ENCODE peak calls at places on chromosomes 1 and 21, in ten cellular contexts. V is fibroblast of pulmonary artery, E is thoracic aorta, J is cardiac muscle cell, T is AG04450, F is BJ, W is transverse colon, R is sigmoid colon, Y is astrocyte of the spinal cord, G is ascending aorta. C is an unnamed sample.

GRCh38 chr21:31124005-31124404 is 85.7 kb upstream of the KRTAP19-8 start:
- DNase-seq in T (no peak), Y (no peak), R (no peak), W (no peak), F (no peak), G (no peak), J (peak; percentile 31), E (no peak), V (no peak), C (no peak)

GRCh38 chr1:160117709-160118183 is 2.2 kb downstream of the ATP1A2 start:
- DNase-seq in F (no peak), T (no peak), W (peak; percentile 22), V (peak; percentile 13), E (no peak), J (peak; percentile 61), G (no peak), R (peak; percentile 89), Y (peak; percentile 60), C (peak; percentile 49)

GRCh38 chr1:189429610-189430009 is 1048.1 kb downstream of the BRINP3 start:
- DNase-seq in Y (peak; percentile 12), W (no peak), R (no peak), J (peak; percentile 68), E (no peak), V (peak; percentile 70), F (no peak), G (no peak), T (peak; percentile 11), C (no peak)

GRCh38 chr21:39033878-39034589 is 149.2 kb downstream of the PSMG1 start:
- DNase-seq in Y (peak; percentile 36), V (no peak), R (peak; percentile 68), G (peak; percentile 61), T (no peak), W (peak; percentile 90), E (no peak), F (no peak), J (no peak), C (no peak)

GRCh38 chr1:215507119-215507518 is 60.0 kb upstream of the KCTD3 start:
- DNase-seq in R (no peak), E (no peak), V (peak; percentile 6), F (no peak), Y (peak; percentile 15), J (no peak), G (no peak), T (no peak), W (no peak), C (peak; percentile 23)

GRCh38 chr1:183710734-183711133 is 57.6 kb upstream of the APOBEC4 start:
- DNase-seq in Y (no peak), T (no peak), G (no peak), R (no peak), F (no peak), J (no peak), W (no peak), V (no peak), E (no peak), C (no peak)

GRCh38 chr1:213123532-213123931 is 72.5 kb downstream of the RPS6KC1 start:
- DNase-seq in W (no peak), E (no peak), F (no peak), T (peak; percentile 11), J (no peak), V (peak; percentile 68), G (no peak), R (no peak), Y (peak; percentile 74), C (peak; percentile 40)

GRCh38 chr1:87449348-87449963 is 120.8 kb downstream of the LMO4 start:
- DNase-seq in W (peak; percentile 70), J (peak; percentile 42), G (peak; percentile 64), T (no peak), Y (no peak), E (peak; percentile 22), F (no peak), V (peak; percentile 24), R (peak; percentile 87), C (no peak)

GRCh38 chr1:41758904-41759548 is 159.7 kb downstream of the HIVEP3 start:
- DNase-seq in W (no peak), T (no peak), Y (peak; percentile 77), V (peak; percentile 95), J (no peak), G (no peak), E (no peak), R (no peak), F (peak; percentile 52), C (peak; percentile 92)

GRCh38 chr1:224502459-224503160 is 68.0 kb upstream of the WDR26 start:
- DNase-seq in J (no peak), R (peak; percentile 72), Y (peak; percentile 49), F (no peak), G (peak; percentile 67), V (no peak), W (peak; percentile 71), E (no peak), T (no peak), C (no peak)

GRCh38 chr1:224501836-224502235 is 67.2 kb upstream of the WDR26 start:
- DNase-seq in V (no peak), Y (no peak), J (no peak), T (no peak), W (no peak), R (no peak), G (no peak), F (no peak), E (no peak), C (no peak)

GRCh38 chr1:224505454-224506093 is 71.0 kb upstream of the WDR26 start:
- DNase-seq in F (no peak), Y (no peak), R (no peak), V (no peak), J (no peak), W (no peak), E (no peak), G (no peak), T (no peak), C (no peak)

GRCh38 chr1:224504642-224505041 is 70.0 kb upstream of the WDR26 start:
- DNase-seq in E (no peak), W (no peak), V (no peak), F (no peak), J (no peak), Y (no peak), G (no peak), T (no peak), R (no peak), C (no peak)

DNA sequence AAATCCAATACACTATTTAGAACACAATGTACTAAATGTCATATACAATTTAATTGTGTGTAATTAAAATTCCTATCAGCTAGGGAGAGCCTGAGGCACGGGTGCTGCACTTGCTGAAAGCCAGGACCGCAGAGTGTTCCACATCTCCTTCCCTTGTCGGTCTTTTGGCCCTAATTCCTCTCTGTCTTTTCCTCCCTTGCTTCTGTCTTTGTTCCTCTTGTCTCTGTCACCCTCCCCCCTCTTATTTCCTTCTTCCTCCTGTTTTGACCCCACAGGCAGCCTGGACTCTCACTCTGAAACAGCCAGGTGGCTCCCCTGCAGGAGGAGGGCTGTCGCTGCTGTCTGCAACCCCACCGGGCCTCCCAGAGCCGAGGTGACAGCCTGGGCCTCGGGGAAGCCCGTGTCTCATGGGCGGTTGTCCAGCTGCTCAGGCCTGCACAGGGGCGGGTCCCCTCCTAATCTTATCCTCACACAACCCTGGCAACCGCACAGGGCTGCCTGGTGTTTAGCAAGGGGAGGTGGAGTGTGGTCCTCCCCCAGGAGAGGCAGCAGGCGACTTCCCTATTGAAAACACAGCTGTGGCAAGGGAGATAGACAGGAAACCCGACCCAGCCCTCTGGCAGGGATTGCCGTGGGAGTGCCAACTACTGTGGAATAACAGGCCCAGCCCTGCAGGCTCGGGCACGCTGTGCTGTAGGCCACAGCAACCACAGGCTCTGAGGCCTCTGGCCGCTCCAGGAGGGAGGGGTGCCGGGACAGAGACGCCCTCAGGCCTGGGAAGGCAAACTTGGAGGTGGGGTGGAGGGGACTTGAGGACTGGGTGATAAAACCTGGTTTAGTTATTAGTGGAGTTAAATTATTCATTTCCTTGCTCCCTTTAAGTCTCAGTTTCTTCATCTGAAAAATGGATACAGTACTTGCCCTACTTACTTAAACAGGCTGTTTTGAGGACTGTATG is 68.8 kb upstream of the WDR26 start:
- DNase-seq in E (peak; percentile 78), J (peak; percentile 73), T (peak; percentile 52), Y (peak; percentile 92), F (peak; percentile 66), G (peak; percentile 92), R (peak; percentile 93), W (peak; percentile 90), V (peak; percentile 93), C (peak; percentile 92)
- H3K4me3 ChIP-seq in E (peak overlapping the region; percentile 29), J (no peak overlapping the region), T (peak overlapping the region; percentile 20), Y (no peak overlapping the region), F (no peak overlapping the region), G (no peak overlapping the region), R (peak overlapping the region; percentile 12), W (no peak overlapping the region), V (no peak overlapping the region), C (no peak overlapping the region)

DNA sequence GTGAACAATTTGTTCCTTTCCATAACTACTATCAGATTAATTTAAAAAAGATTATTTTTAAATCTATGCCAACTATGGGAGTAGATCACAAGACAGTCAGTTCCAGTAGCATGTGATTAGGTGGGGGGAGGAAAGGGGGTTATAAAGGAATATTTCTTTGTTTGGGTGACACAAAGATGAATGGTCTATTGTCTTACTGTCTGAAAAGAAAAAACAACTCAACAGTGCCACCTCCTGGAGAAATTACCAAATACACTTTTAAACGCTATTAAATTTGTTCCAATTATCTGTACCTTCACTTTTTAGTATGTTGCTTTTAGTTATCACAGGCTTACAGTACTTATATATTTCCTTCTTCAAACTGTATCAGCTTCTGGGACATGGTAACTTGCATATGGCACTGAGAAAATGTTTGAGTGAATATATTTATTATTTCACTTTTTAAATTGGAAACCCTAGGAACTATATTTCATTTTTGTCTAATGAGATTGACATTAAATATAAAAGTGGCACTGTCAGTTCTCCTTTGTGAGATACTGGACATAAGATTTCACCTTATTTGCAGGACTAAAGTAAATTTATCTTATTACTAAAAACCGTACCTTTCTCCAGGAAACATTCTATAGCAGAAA is 1.7 kb upstream of the SORT1 start:
- DNase-seq in W (no peak), G (no peak), J (peak; percentile 72), E (no peak), R (no peak), V (peak; percentile 81), T (peak; percentile 23), F (no peak), Y (peak; percentile 74), C (peak; percentile 56)
- TF ChIP-seq CTCF in W (peak; percentile 67), G (peak; percentile 66), J (peak; percentile 44), E (peak; percentile 67), R (peak; percentile 69), V (peak; percentile 42), T (peak; percentile 57), F (peak; percentile 42), Y (peak; percentile 34), C (peak; percentile 58)

GRCh38 chr1:180500689-180501088 is 1.7 kb downstream of the ACBD6 start:
- DNase-seq in J (no peak), V (no peak), E (no peak), F (no peak), W (no peak), R (no peak), G (no peak), Y (no peak), T (no peak), C (no peak)
- H3K4me3 ChIP-seq in J (no peak overlapping the region), V (peak overlapping the region; percentile 96), E (no peak overlapping the region), F (no peak overlapping the region), W (no peak overlapping the region), R (no peak overlapping the region), G (no peak overlapping the region), Y (no peak overlapping the region), T (peak overlapping the region; percentile 94), C (no peak overlapping the region)

DNA sequence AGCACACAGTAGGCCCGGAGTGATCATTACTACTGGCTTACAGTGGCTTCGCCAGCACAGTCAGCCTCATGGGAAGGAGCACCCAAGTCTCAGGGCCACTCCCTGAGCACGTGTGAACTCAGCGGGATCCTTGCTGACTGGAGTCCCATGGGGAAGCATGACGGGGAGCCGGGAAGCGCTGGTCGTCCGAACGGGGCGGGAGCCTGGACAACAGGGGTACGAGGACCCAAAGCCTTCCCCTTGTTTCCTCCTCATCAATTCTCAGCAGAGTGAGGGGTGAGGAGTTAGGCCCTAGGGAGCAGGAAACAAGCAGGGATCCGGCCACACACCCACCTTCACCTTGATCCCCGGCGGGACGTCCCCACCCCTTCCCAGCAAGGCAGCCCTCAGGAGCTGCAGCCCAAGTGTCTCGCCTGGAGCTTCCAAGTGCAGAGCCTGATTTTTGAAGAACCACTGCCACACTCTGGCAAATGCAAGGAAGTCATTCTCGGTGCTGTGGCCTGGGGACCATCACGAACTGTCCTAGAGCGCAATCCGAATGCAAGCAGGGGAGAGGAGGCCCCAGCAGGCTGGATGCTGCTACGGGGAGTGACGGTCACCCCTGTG is 35.5 kb downstream of the TOMM20 start:
- DNase-seq in R (no peak), W (peak; percentile 59), Y (peak; percentile 71), T (no peak), V (peak; percentile 81), F (no peak), E (no peak), G (peak; percentile 69), J (peak; percentile 77), C (peak; percentile 80)
- TF ChIP-seq CTCF in R (no peak), W (no peak), Y (peak; percentile 52), T (peak; percentile 40), V (peak; percentile 41), F (peak; percentile 26), E (no peak), G (no peak), J (peak; percentile 30), C (peak; percentile 61)

C was measured in AG10803.